ENCODE peak calls at places on chromosomes 2 and 18, in four cellular contexts. One of them, this sample, is unnamed.

GRCh38 chr2:118865106-118865505 is 17.7 kb upstream of the EN1 start:
- DNase-seq in activated naive CD4-positive, alpha-beta T cell: no peak
- DNase-seq in cardiac septum: no peak
- DNase-seq in activated CD4-positive, alpha-beta T cell treated with anti-CD3 and anti-CD28 coated beads for 48 hours: peak
- DNase-seq in this sample: no peak

GRCh38 chr2:191322838-191323506 is 77.8 kb downstream of the MYO1B start:
- DNase-seq in activated CD4-positive, alpha-beta T cell treated with anti-CD3 and anti-CD28 coated beads for 48 hours: no peak
- DNase-seq in cardiac septum: no peak
- DNase-seq in activated naive CD4-positive, alpha-beta T cell: no peak
- DNase-seq in this sample: no peak

GRCh38 chr2:167862787-167863186 is 384.6 kb downstream of the STK39 start:
- DNase-seq in cardiac septum: no peak
- DNase-seq in activated naive CD4-positive, alpha-beta T cell: no peak
- DNase-seq in activated CD4-positive, alpha-beta T cell treated with anti-CD3 and anti-CD28 coated beads for 48 hours: no peak
- DNase-seq in this sample: no peak

GRCh38 chr2:71223767-71224333 is 3.1 kb downstream of the PAIP2B start:
- DNase-seq in activated naive CD4-positive, alpha-beta T cell: no peak
- DNase-seq in activated CD4-positive, alpha-beta T cell treated with anti-CD3 and anti-CD28 coated beads for 48 hours: no peak
- DNase-seq in cardiac septum: peak
- DNase-seq in this sample: peak

GRCh38 chr18:57397440-57397839 is 37.7 kb upstream of the ONECUT2 start:
- DNase-seq in activated CD4-positive, alpha-beta T cell treated with anti-CD3 and anti-CD28 coated beads for 48 hours: no peak
- DNase-seq in activated naive CD4-positive, alpha-beta T cell: no peak
- DNase-seq in cardiac septum: no peak
- DNase-seq in this sample: no peak

GRCh38 chr18:63119647-63120046 is 199.9 kb downstream of the BCL2 start:
- DNase-seq in activated CD4-positive, alpha-beta T cell treated with anti-CD3 and anti-CD28 coated beads for 48 hours: peak
- DNase-seq in activated naive CD4-positive, alpha-beta T cell: no peak
- DNase-seq in cardiac septum: no peak
- DNase-seq in this sample: no peak

GRCh38 chr2:27378096-27378808 is 2.3 kb downstream of the ZNF513 start:
- DNase-seq in activated CD4-positive, alpha-beta T cell treated with anti-CD3 and anti-CD28 coated beads for 48 hours: no peak
- DNase-seq in cardiac septum: no peak
- DNase-seq in activated naive CD4-positive, alpha-beta T cell: no peak
- DNase-seq in this sample: no peak

GRCh38 chr18:36850527-36851201 is 21.7 kb downstream of the KIAA1328 start:
- DNase-seq in cardiac septum: no peak
- DNase-seq in activated CD4-positive, alpha-beta T cell treated with anti-CD3 and anti-CD28 coated beads for 48 hours: peak
- DNase-seq in activated naive CD4-positive, alpha-beta T cell: no peak
- DNase-seq in this sample: no peak

GRCh38 chr18:33034941-33035340 is 262.1 kb upstream of the KLHL14 start:
- DNase-seq in activated CD4-positive, alpha-beta T cell treated with anti-CD3 and anti-CD28 coated beads for 48 hours: no peak
- DNase-seq in activated naive CD4-positive, alpha-beta T cell: no peak
- DNase-seq in cardiac septum: no peak
- DNase-seq in this sample: no peak

GRCh38 chr2:3628241-3628679 is 29.7 kb upstream of the ALLC start:
- DNase-seq in activated naive CD4-positive, alpha-beta T cell: no peak
- DNase-seq in activated CD4-positive, alpha-beta T cell treated with anti-CD3 and anti-CD28 coated beads for 48 hours: no peak
- DNase-seq in cardiac septum: peak
- DNase-seq in this sample: peak

GRCh38 chr18:73614812-73615211 is 532.8 kb downstream of the FBXO15 start:
- DNase-seq in activated CD4-positive, alpha-beta T cell treated with anti-CD3 and anti-CD28 coated beads for 48 hours: no peak
- DNase-seq in activated naive CD4-positive, alpha-beta T cell: no peak
- DNase-seq in cardiac septum: no peak
- DNase-seq in this sample: no peak

GRCh38 chr2:108593547-108594098 is 59.4 kb downstream of the LIMS1 start:
- DNase-seq in activated CD4-positive, alpha-beta T cell treated with anti-CD3 and anti-CD28 coated beads for 48 hours: no peak
- DNase-seq in activated naive CD4-positive, alpha-beta T cell: no peak
- DNase-seq in cardiac septum: no peak
- DNase-seq in this sample: no peak

GRCh38 chr2:200964498-200964897 is 1.0 kb upstream of the ORC2 start:
- DNase-seq in activated naive CD4-positive, alpha-beta T cell: no peak
- DNase-seq in activated CD4-positive, alpha-beta T cell treated with anti-CD3 and anti-CD28 coated beads for 48 hours: no peak
- DNase-seq in cardiac septum: no peak
- DNase-seq in this sample: no peak

This sample was measured in sigmoid colon.